ENCODE peak calls at places on chromosome 17, in six cellular contexts. J, T, V, D, Q and X are unnamed samples.

GRCh38 chr17:79956853-79957252 is 78.8 kb downstream of the TBC1D16 start:
- DNase-seq in J (no peak), D (no peak), T (no peak), V (no peak), Q (no peak), X (no peak)

GRCh38 chr17:1959871-1960569 is 65.1 kb downstream of the RTN4RL1 start:
- DNase-seq in Q (peak; percentile 43), V (no peak), T (no peak), J (no peak), D (no peak), X (no peak)

GRCh38 chr17:75036643-75037268 is 10.0 kb downstream of the ATP5PD start:
- DNase-seq in J (peak; percentile 97), V (peak; percentile 85), Q (peak; percentile 73), T (no peak), D (peak; percentile 90), X (peak; percentile 78)

GRCh38 chr17:64128787-64129514 is 993 bp downstream of the ERN1 start:
- DNase-seq in T (peak; percentile 29), J (peak; percentile 51), Q (no peak), V (peak; percentile 69), D (peak; percentile 33), X (peak; percentile 46)

GRCh38 chr17:69679839-69680238 is 265.3 kb downstream of the MAP2K6 start:
- DNase-seq in Q (no peak), D (no peak), J (no peak), T (no peak), V (no peak), X (no peak)

GRCh38 chr17:42163113-42163512 is 8.3 kb upstream of the RAB5C start:
- DNase-seq in Q (no peak), V (no peak), J (peak; percentile 53), T (peak; percentile 59), D (no peak), X (no peak)

GRCh38 chr17:80453980-80454556 is 22.3 kb downstream of the NPTX1 start:
- DNase-seq in J (no peak), V (no peak), T (peak; percentile 36), D (no peak), Q (no peak), X (no peak)

GRCh38 chr17:42680331-42680808 is 1.3 kb downstream of the CCR10 start:
- DNase-seq in T (peak; percentile 62), J (peak; percentile 54), V (no peak), Q (peak; percentile 64), D (peak; percentile 42), X (no peak)

GRCh38 chr17:774320-774584 is 7.8 kb downstream of the GLOD4 start:
- DNase-seq in D (no peak), J (no peak), V (no peak), T (no peak), Q (no peak), X (no peak)
- TF ChIP-seq POLR2A in D (no peak), J (no peak), V (no peak), T (no peak), Q (no peak), X (no peak)

GRCh38 chr17:58414596-58414997 is 2.7 kb downstream of the RNF43 start:
- DNase-seq in J (no peak), D (no peak), T (no peak), V (no peak), Q (no peak), X (no peak)
- H3K4me3 ChIP-seq in J (peak overlapping the region; percentile 9), D (no peak overlapping the region), T (no peak overlapping the region), V (peak overlapping the region; percentile 47), Q (no peak overlapping the region), X (peak overlapping the region; percentile 40)

DNA sequence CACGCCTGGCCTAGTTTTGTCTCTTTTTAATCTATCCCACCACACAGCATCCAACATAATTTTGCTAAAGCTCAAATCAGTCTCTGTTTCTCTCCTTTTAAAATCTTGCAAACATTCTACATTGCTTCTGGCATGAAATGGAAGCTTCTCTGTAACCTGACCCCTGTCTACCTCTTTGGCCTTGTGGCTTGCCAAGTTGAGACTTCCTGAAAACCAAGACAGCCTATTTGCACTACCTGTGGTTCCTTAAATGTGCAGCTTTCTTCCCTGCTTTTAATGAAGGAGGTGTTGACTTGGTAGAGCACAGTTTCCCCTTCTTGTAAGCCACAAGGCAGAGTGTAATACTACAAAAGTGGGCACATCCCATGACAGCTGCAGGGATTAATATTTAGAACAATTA is 6.0 kb upstream of the CCL3 start:
- DNase-seq in D (no peak), V (no peak), J (no peak), Q (no peak), T (peak; percentile 43), X (no peak)
- TF ChIP-seq CTCF in D (no peak), V (no peak), J (no peak), Q (no peak), T (no peak), X (no peak)

GRCh38 chr17:78174332-78174869 is 6.0 kb downstream of the SYNGR2 start:
- DNase-seq in T (no peak), Q (peak; percentile 54), D (peak; percentile 85), J (peak; percentile 56), V (peak; percentile 92), X (peak; percentile 84)

GRCh38 chr17:78174870-78175642 is 6.7 kb downstream of the SYNGR2 start:
- DNase-seq in V (peak; percentile 76), J (no peak), Q (no peak), T (no peak), D (peak; percentile 27), X (no peak)

GRCh38 chr17:78175643-78175981 is 7.2 kb downstream of the SYNGR2 start:
- DNase-seq in T (no peak), J (no peak), D (no peak), V (no peak), Q (no peak), X (no peak)

GRCh38 chr17:78179372-78179771 is 7.5 kb downstream of the TK1 start:
- DNase-seq in T (peak; percentile 42), Q (no peak), D (no peak), V (no peak), J (no peak), X (no peak)

GRCh38 chr17:78176548-78177025 is 8.2 kb downstream of the SYNGR2 start:
- DNase-seq in D (peak; percentile 73), V (peak; percentile 86), J (peak; percentile 76), T (peak; percentile 77), Q (peak; percentile 75), X (peak; percentile 73)
- TF ChIP-seq POLR2A in D (no peak), V (no peak), J (no peak), T (no peak), Q (no peak), X (no peak)

GRCh38 chr17:50148226-50149098 is 2.0 kb downstream of the PPP1R9B start:
- DNase-seq in V (peak; percentile 87), Q (peak; percentile 65), D (peak; percentile 65), T (peak; percentile 95), J (peak; percentile 46), X (peak; percentile 83)
- H3K4me3 ChIP-seq in V (peak overlapping the region; percentile 90), Q (peak overlapping the region; percentile 82), D (peak overlapping the region; percentile 86), T (peak overlapping the region; percentile 72), J (peak overlapping the region; percentile 86), X (peak overlapping the region; percentile 86)

GRCh38 chr17:72710185-72710584 is 382.3 kb downstream of the SLC39A11 start:
- DNase-seq in T (no peak), J (no peak), V (no peak), Q (no peak), D (no peak), X (no peak)
- TF ChIP-seq CTCF in T (no peak), J (no peak), V (no peak), Q (no peak), D (no peak), X (no peak)

GRCh38 chr17:56912105-56912999 is 1.5 kb downstream of the TRIM25 start:
- DNase-seq in T (peak; percentile 19), Q (peak; percentile 62), V (no peak), J (no peak), D (no peak), X (no peak)
- TF ChIP-seq POLR2A in T (no peak), Q (no peak), V (peak; percentile 29), J (no peak), D (no peak), X (no peak)

DNA sequence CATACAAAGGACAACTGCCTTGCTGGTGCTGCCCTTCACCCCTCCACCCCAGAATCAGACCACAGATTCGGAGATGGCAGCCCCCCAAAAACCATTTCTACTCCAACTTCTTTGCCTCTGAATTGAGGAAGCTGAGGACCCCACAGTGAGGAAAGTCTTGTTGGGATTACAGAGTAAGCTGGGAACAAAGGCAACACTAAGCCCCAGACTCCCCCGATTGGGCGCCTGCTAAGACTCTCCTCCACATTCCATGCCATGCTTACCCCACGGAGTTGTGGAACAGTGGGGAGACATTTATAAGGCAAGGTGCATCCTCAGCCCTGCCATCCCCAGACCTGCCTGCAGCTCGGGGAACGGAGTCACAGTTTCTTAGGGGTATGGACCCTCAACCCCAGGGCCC is 1.9 kb downstream of the GIT1 start:
- DNase-seq in Q (peak; percentile 16), J (no peak), T (no peak), V (no peak), D (no peak), X (no peak)
- H3K4me3 ChIP-seq in Q (no peak overlapping the region), J (peak overlapping the region; percentile 82), T (peak overlapping the region; percentile 75), V (no peak overlapping the region), D (peak overlapping the region; percentile 86), X (peak overlapping the region; percentile 76)